ENCODE peak calls at places on chromosome 11, in seven cellular contexts. One of them, this sample, is unnamed. For H3K27me3, the result is how much of the 10 kb centered on the place peaks cover.

GRCh38 chr11:32792948-32793475 is 1.4 kb downstream of the CCDC73 start:
- DNase-seq in astrocyte: peak
- DNase-seq in cardiac muscle cell: peak
- DNase-seq in pancreas: no peak
- DNase-seq in stomach: peak
- DNase-seq in CD4-positive, alpha-beta T cell: peak
- DNase-seq in colonic mucosa: peak
- DNase-seq in this sample: peak

GRCh38 chr11:13277719-13278619 is at the start of gene BMAL1:
- DNase-seq in stomach: peak
- DNase-seq in pancreas: peak
- DNase-seq in CD4-positive, alpha-beta T cell: peak
- DNase-seq in cardiac muscle cell: peak
- DNase-seq in astrocyte: no peak
- DNase-seq in colonic mucosa: peak
- DNase-seq in this sample: no peak

GRCh38 chr11:75768909-75769771 is 562 bp downstream of the DGAT2 start:
- DNase-seq in cardiac muscle cell: no peak
- DNase-seq in CD4-positive, alpha-beta T cell: no peak
- DNase-seq in astrocyte: no peak
- DNase-seq in stomach: no peak
- DNase-seq in colonic mucosa: peak
- DNase-seq in pancreas: no peak
- DNase-seq in this sample: no peak

GRCh38 chr11:60005360-60005759 is 11.6 kb upstream of the OOSP4B start:
- DNase-seq in pancreas: no peak
- DNase-seq in cardiac muscle cell: no peak
- DNase-seq in stomach: no peak
- DNase-seq in colonic mucosa: no peak
- DNase-seq in astrocyte: no peak
- DNase-seq in CD4-positive, alpha-beta T cell: no peak
- DNase-seq in this sample: no peak

GRCh38 chr11:57515332-57516060 is at the start of gene SLC43A1:
- DNase-seq in cardiac muscle cell: peak
- DNase-seq in CD4-positive, alpha-beta T cell: no peak
- DNase-seq in colonic mucosa: peak
- DNase-seq in stomach: peak
- DNase-seq in pancreas: peak
- DNase-seq in astrocyte: peak
- DNase-seq in this sample: no peak

GRCh38 chr11:34363363-34364084 is 5.7 kb upstream of the ABTB2 start:
- DNase-seq in colonic mucosa: no peak
- DNase-seq in stomach: no peak
- DNase-seq in CD4-positive, alpha-beta T cell: no peak
- DNase-seq in astrocyte: no peak
- DNase-seq in pancreas: no peak
- DNase-seq in cardiac muscle cell: no peak
- DNase-seq in this sample: no peak

GRCh38 chr11:122656631-122657101 is 1.1 kb downstream of the UBASH3B start:
- DNase-seq in pancreas: peak
- DNase-seq in stomach: peak
- DNase-seq in colonic mucosa: peak
- DNase-seq in astrocyte: peak
- DNase-seq in CD4-positive, alpha-beta T cell: peak
- DNase-seq in cardiac muscle cell: no peak
- DNase-seq in this sample: no peak

GRCh38 chr11:78310500-78310909 is 107.1 kb downstream of the GAB2 start:
- DNase-seq in astrocyte: peak
- DNase-seq in colonic mucosa: peak
- DNase-seq in stomach: peak
- DNase-seq in pancreas: no peak
- DNase-seq in CD4-positive, alpha-beta T cell: no peak
- DNase-seq in cardiac muscle cell: peak
- DNase-seq in this sample: no peak

GRCh38 chr11:44047298-44047697 is 483 bp upstream of the ACCSL start:
- DNase-seq in stomach: no peak
- DNase-seq in astrocyte: no peak
- DNase-seq in cardiac muscle cell: no peak
- DNase-seq in colonic mucosa: no peak
- DNase-seq in pancreas: no peak
- DNase-seq in CD4-positive, alpha-beta T cell: no peak
- DNase-seq in this sample: no peak

GRCh38 chr11:33195391-33196190 is 34.3 kb upstream of the CSTF3 start:
- DNase-seq in pancreas: no peak
- DNase-seq in cardiac muscle cell: peak
- DNase-seq in colonic mucosa: no peak
- DNase-seq in CD4-positive, alpha-beta T cell: no peak
- DNase-seq in astrocyte: no peak
- DNase-seq in stomach: no peak
- DNase-seq in this sample: no peak

GRCh38 chr11:105988197-105988596 is 33.8 kb downstream of the MSANTD4 start:
- DNase-seq in CD4-positive, alpha-beta T cell: no peak
- DNase-seq in cardiac muscle cell: no peak
- DNase-seq in pancreas: no peak
- DNase-seq in colonic mucosa: no peak
- DNase-seq in astrocyte: no peak
- DNase-seq in stomach: no peak
- DNase-seq in this sample: no peak

GRCh38 chr11:45262900-45263299 is 23.2 kb downstream of the SYT13 start:
- DNase-seq in astrocyte: no peak
- DNase-seq in stomach: no peak
- DNase-seq in pancreas: no peak
- DNase-seq in cardiac muscle cell: no peak
- DNase-seq in CD4-positive, alpha-beta T cell: no peak
- DNase-seq in colonic mucosa: no peak
- DNase-seq in this sample: no peak

GRCh38 chr11:130178992-130179391 is 19.4 kb downstream of the ST14 start:
- DNase-seq in pancreas: no peak
- DNase-seq in stomach: no peak
- DNase-seq in CD4-positive, alpha-beta T cell: no peak
- DNase-seq in astrocyte: no peak
- DNase-seq in cardiac muscle cell: no peak
- DNase-seq in colonic mucosa: no peak
- DNase-seq in this sample: no peak

GRCh38 chr11:70854891-70855556 is 397.4 kb downstream of the SHANK2 start:
- DNase-seq in stomach: no peak
- DNase-seq in pancreas: no peak
- DNase-seq in colonic mucosa: no peak
- DNase-seq in astrocyte: no peak
- DNase-seq in CD4-positive, alpha-beta T cell: no peak
- DNase-seq in cardiac muscle cell: no peak
- DNase-seq in this sample: no peak

GRCh38 chr11:91394073-91394717 is 830.4 kb upstream of the FAT3 start:
- DNase-seq in CD4-positive, alpha-beta T cell: no peak
- DNase-seq in cardiac muscle cell: no peak
- DNase-seq in astrocyte: no peak
- DNase-seq in colonic mucosa: no peak
- DNase-seq in stomach: no peak
- DNase-seq in pancreas: no peak
- DNase-seq in this sample: no peak

GRCh38 chr11:93737904-93738612 is 3.2 kb downstream of the TAF1D start:
- DNase-seq in CD4-positive, alpha-beta T cell: no peak
- DNase-seq in cardiac muscle cell: no peak
- DNase-seq in astrocyte: peak
- DNase-seq in colonic mucosa: no peak
- DNase-seq in pancreas: no peak
- DNase-seq in stomach: no peak
- DNase-seq in this sample: no peak

GRCh38 chr11:79083346-79083745 is 357.5 kb downstream of the TENM4 start:
- DNase-seq in colonic mucosa: no peak
- DNase-seq in CD4-positive, alpha-beta T cell: no peak
- DNase-seq in cardiac muscle cell: peak
- DNase-seq in stomach: no peak
- DNase-seq in pancreas: no peak
- DNase-seq in astrocyte: no peak
- DNase-seq in this sample: no peak

GRCh38 chr11:128653828-128654231 is 40.0 kb upstream of the FLI1 start:
- DNase-seq in CD4-positive, alpha-beta T cell: no peak
- DNase-seq in cardiac muscle cell: peak
- DNase-seq in colonic mucosa: no peak
- DNase-seq in pancreas: peak
- DNase-seq in astrocyte: peak
- DNase-seq in stomach: peak
- DNase-seq in this sample: peak

GRCh38 chr11:118088531-118088930 is 1.8 kb upstream of the SMIM35 start:
- DNase-seq in astrocyte: no peak
- DNase-seq in CD4-positive, alpha-beta T cell: no peak
- DNase-seq in stomach: peak
- DNase-seq in pancreas: no peak
- DNase-seq in colonic mucosa: peak
- DNase-seq in cardiac muscle cell: no peak
- DNase-seq in this sample: no peak

GRCh38 chr11:69553416-69554357 is 72.2 kb downstream of the LINC01488 start:
- DNase-seq in pancreas: no peak
- DNase-seq in colonic mucosa: no peak
- DNase-seq in cardiac muscle cell: no peak
- DNase-seq in stomach: no peak
- DNase-seq in CD4-positive, alpha-beta T cell: no peak
- DNase-seq in astrocyte: no peak
- DNase-seq in this sample: no peak

GRCh38 chr11:128731041-128731663 is 37.3 kb downstream of the FLI1 start:
- DNase-seq in cardiac muscle cell: no peak
- DNase-seq in astrocyte: no peak
- DNase-seq in colonic mucosa: no peak
- DNase-seq in pancreas: no peak
- DNase-seq in CD4-positive, alpha-beta T cell: no peak
- DNase-seq in stomach: no peak
- DNase-seq in this sample: no peak

GRCh38 chr11:125441648-125442410 is 54.2 kb downstream of the FEZ1 start:
- DNase-seq in CD4-positive, alpha-beta T cell: no peak
- DNase-seq in colonic mucosa: no peak
- DNase-seq in astrocyte: no peak
- DNase-seq in pancreas: no peak
- DNase-seq in cardiac muscle cell: no peak
- DNase-seq in stomach: no peak
- DNase-seq in this sample: no peak

GRCh38 chr11:60863550-60864521 is 3.5 kb upstream of the ZP1 start:
- DNase-seq in cardiac muscle cell: peak
- DNase-seq in astrocyte: no peak
- DNase-seq in colonic mucosa: no peak
- DNase-seq in pancreas: no peak
- DNase-seq in stomach: no peak
- DNase-seq in CD4-positive, alpha-beta T cell: no peak
- DNase-seq in this sample: no peak

GRCh38 chr11:69880803-69881445 is 61.7 kb upstream of the FGF3 start:
- DNase-seq in stomach: no peak
- DNase-seq in pancreas: no peak
- DNase-seq in cardiac muscle cell: no peak
- DNase-seq in astrocyte: no peak
- DNase-seq in colonic mucosa: no peak
- DNase-seq in CD4-positive, alpha-beta T cell: no peak
- DNase-seq in this sample: no peak

GRCh38 chr11:134410766-134411165 is 1.3 kb downstream of the B3GAT1 start:
- DNase-seq in pancreas: no peak
- DNase-seq in astrocyte: no peak
- DNase-seq in CD4-positive, alpha-beta T cell: no peak
- DNase-seq in stomach: no peak
- DNase-seq in colonic mucosa: no peak
- DNase-seq in cardiac muscle cell: no peak
- DNase-seq in this sample: no peak

GRCh38 chr11:134413334-134414035 is 1.4 kb upstream of the B3GAT1 start:
- DNase-seq in stomach: no peak
- DNase-seq in colonic mucosa: no peak
- DNase-seq in CD4-positive, alpha-beta T cell: no peak
- DNase-seq in cardiac muscle cell: no peak
- DNase-seq in astrocyte: no peak
- DNase-seq in pancreas: no peak
- DNase-seq in this sample: no peak

GRCh38 chr11:134414036-134414731 is 2.1 kb upstream of the B3GAT1 start:
- DNase-seq in astrocyte: no peak
- DNase-seq in colonic mucosa: no peak
- DNase-seq in stomach: no peak
- DNase-seq in cardiac muscle cell: no peak
- DNase-seq in pancreas: no peak
- DNase-seq in CD4-positive, alpha-beta T cell: no peak
- DNase-seq in this sample: no peak

GRCh38 chr11:134412508-134413333 is 679 bp upstream of the B3GAT1 start:
- DNase-seq in cardiac muscle cell: peak
- DNase-seq in CD4-positive, alpha-beta T cell: no peak
- DNase-seq in astrocyte: no peak
- DNase-seq in pancreas: no peak
- DNase-seq in stomach: peak
- DNase-seq in colonic mucosa: no peak
- DNase-seq in this sample: no peak

GRCh38 chr11:134411887-134412507 is at the start of gene B3GAT1:
- DNase-seq in stomach: no peak
- DNase-seq in CD4-positive, alpha-beta T cell: no peak
- DNase-seq in colonic mucosa: no peak
- DNase-seq in astrocyte: no peak
- DNase-seq in cardiac muscle cell: no peak
- DNase-seq in pancreas: no peak
- DNase-seq in this sample: no peak
- H3K27me3 ChIP-seq in stomach: half or more
- H3K27me3 ChIP-seq in CD4-positive, alpha-beta T cell: half or more
- H3K27me3 ChIP-seq in colonic mucosa: under half
- H3K27me3 ChIP-seq in astrocyte: under half
- H3K27me3 ChIP-seq in cardiac muscle cell: half or more
- H3K27me3 ChIP-seq in pancreas: under half
- H3K27me3 ChIP-seq in this sample: under half

GRCh38 chr11:62217191-62217748 is 8.8 kb downstream of the SCGB2A1 start:
- DNase-seq in CD4-positive, alpha-beta T cell: no peak
- DNase-seq in stomach: no peak
- DNase-seq in pancreas: no peak
- DNase-seq in colonic mucosa: no peak
- DNase-seq in cardiac muscle cell: peak
- DNase-seq in astrocyte: no peak
- DNase-seq in this sample: no peak
- TF ChIP-seq CTCF in CD4-positive, alpha-beta T cell: no peak
- TF ChIP-seq CTCF in stomach: no peak
- TF ChIP-seq CTCF in pancreas: peak
- TF ChIP-seq CTCF in colonic mucosa: peak
- TF ChIP-seq CTCF in cardiac muscle cell: peak
- TF ChIP-seq CTCF in astrocyte: peak
- TF ChIP-seq CTCF in this sample: peak

GRCh38 chr11:61897387-61898246 is 6.3 kb upstream of the FADS3 start:
- DNase-seq in astrocyte: peak
- DNase-seq in stomach: peak
- DNase-seq in pancreas: peak
- DNase-seq in colonic mucosa: peak
- DNase-seq in cardiac muscle cell: peak
- DNase-seq in CD4-positive, alpha-beta T cell: peak
- DNase-seq in this sample: no peak
- H3K27me3 ChIP-seq in astrocyte: under half
- H3K27me3 ChIP-seq in stomach: under half
- H3K27me3 ChIP-seq in pancreas: under half
- H3K27me3 ChIP-seq in colonic mucosa: under half
- H3K27me3 ChIP-seq in cardiac muscle cell: under half
- H3K27me3 ChIP-seq in CD4-positive, alpha-beta T cell: under half
- H3K27me3 ChIP-seq in this sample: under half

GRCh38 chr11:65013130-65013691 is 749 bp upstream of the ARL2 start:
- DNase-seq in colonic mucosa: peak
- DNase-seq in CD4-positive, alpha-beta T cell: peak
- DNase-seq in cardiac muscle cell: peak
- DNase-seq in astrocyte: no peak
- DNase-seq in pancreas: peak
- DNase-seq in stomach: peak
- DNase-seq in this sample: no peak
- TF ChIP-seq CTCF in colonic mucosa: peak
- TF ChIP-seq CTCF in CD4-positive, alpha-beta T cell: no peak
- TF ChIP-seq CTCF in cardiac muscle cell: peak
- TF ChIP-seq CTCF in astrocyte: no peak
- TF ChIP-seq CTCF in pancreas: peak
- TF ChIP-seq CTCF in stomach: no peak
- TF ChIP-seq CTCF in this sample: peak